ENCODE peak calls at places on chromosomes 2 and 18, in four cellular contexts. H is fibroblast of lung, K is coronary artery, B is Peyer's patch. U is an unnamed sample.

GRCh38 chr2:9004338-9005204 is 1.1 kb upstream of the MBOAT2 start:
- DNase-seq in H (peak), K (no peak), B (no peak), U (no peak)

GRCh38 chr2:105796131-105796638 is 51.5 kb downstream of the NCK2 start:
- DNase-seq in H (no peak), K (no peak), B (peak), U (no peak)

GRCh38 chr2:72032481-72033041 is 115.1 kb downstream of the CYP26B1 start:
- DNase-seq in H (no peak), K (peak), B (no peak), U (no peak)

GRCh38 chr2:146665801-146666200 is 1179.0 kb upstream of the ACVR2A start:
- DNase-seq in H (no peak), K (no peak), B (no peak), U (no peak)

GRCh38 chr2:40401896-40402295 is 50.0 kb downstream of the SLC8A1 start:
- DNase-seq in H (peak), K (no peak), B (no peak), U (no peak)

GRCh38 chr2:188787661-188788044 is 186.5 kb upstream of the COL3A1 start:
- DNase-seq in H (peak), K (no peak), B (no peak), U (no peak)

GRCh38 chr2:175463639-175464310 is 282.3 kb upstream of the ATP5MC3 start:
- DNase-seq in H (no peak), K (no peak), B (no peak), U (peak)

GRCh38 chr2:218536804-218537494 is 31.2 kb downstream of the USP37 start:
- DNase-seq in H (no peak), K (no peak), B (no peak), U (no peak)

GRCh38 chr2:232668805-232669444 is 28.2 kb upstream of the GIGYF2 start:
- DNase-seq in H (peak), K (no peak), B (no peak), U (peak)

GRCh38 chr2:8534729-8535397 is 147.0 kb upstream of the ID2 start:
- DNase-seq in H (peak), K (no peak), B (no peak), U (peak)

GRCh38 chr18:5456577-5457466 is 87.0 kb downstream of the EPB41L3 start:
- DNase-seq in H (peak), K (no peak), B (no peak), U (peak)

GRCh38 chr2:146917430-146918037 is 927.3 kb upstream of the ACVR2A start:
- DNase-seq in H (no peak), K (no peak), B (no peak), U (no peak)

GRCh38 chr2:215556979-215557378 is 121.1 kb upstream of the FN1 start:
- DNase-seq in H (peak), K (no peak), B (no peak), U (no peak)

GRCh38 chr2:109351164-109351756 is 222.3 kb downstream of the SH3RF3 start:
- DNase-seq in H (peak), K (peak), B (no peak), U (peak)

GRCh38 chr2:64695656-64696310 is 42.1 kb upstream of the SERTAD2 start:
- DNase-seq in H (peak), K (no peak), B (no peak), U (no peak)

GRCh38 chr2:64524604-64525322 is 635 bp downstream of the AFTPH start:
- DNase-seq in H (no peak), K (peak), B (peak), U (peak)

GRCh38 chr2:147345246-147345645 is 499.6 kb upstream of the ACVR2A start:
- DNase-seq in H (peak), K (no peak), B (no peak), U (no peak)

GRCh38 chr2:147097747-147098146 is 747.1 kb upstream of the ACVR2A start:
- DNase-seq in H (no peak), K (no peak), B (no peak), U (no peak)

GRCh38 chr2:209473930-209474419 is 50.1 kb downstream of the MAP2 start:
- DNase-seq in H (peak), K (no peak), B (no peak), U (no peak)

GRCh38 chr2:207167129-207167923 is 1.6 kb upstream of the KLF7 start:
- DNase-seq in H (peak), K (no peak), B (no peak), U (no peak)

DNA sequence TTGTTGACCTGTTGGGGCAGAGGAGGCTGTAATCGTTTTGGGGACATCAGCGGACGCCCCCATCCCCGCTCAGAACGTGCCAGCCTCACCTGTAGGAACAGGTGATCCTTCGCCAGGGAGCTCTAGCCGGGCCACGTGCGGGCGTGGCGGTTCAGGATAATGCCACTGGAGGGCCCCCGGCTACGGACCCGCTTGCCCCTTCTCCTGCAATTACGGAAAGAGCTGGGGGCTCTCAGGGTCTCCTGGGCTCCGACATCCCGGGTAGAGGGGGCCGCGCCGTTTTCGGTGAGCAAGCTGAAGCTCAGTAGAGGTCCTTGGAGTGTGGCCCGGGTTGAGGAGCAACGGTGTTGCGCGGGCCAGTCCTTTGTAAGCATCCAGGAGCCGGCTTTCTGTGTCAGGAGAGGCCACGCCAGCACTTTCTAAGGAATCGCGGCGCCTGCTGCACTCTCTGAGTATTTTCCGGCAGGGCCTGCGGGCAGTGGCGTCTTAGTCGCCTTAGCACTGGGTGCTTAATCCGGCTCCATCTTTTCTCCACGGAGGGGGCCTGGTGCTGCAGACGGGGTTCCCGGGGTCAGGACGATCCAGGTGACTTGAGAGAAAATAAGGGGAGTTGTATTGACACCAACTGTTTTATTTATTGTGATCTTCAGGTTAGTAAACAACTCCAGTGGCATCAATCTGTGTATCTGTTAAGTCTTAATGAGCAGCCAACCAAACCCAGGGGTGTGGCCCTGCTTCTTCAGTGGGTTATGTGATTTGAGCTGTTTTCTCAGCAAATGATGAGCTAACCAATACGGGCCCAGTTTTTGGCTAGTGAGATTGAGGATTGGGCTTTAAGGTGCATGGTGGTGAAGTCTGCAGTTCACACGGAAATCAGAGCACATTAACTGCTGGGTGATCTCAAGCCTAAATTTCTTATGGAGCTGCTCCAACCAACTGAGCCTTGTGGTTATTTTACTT is 1.9 kb downstream of the MTCL1 start:
- DNase-seq in H (peak), K (no peak), B (peak), U (peak)
- TF ChIP-seq CTCF in H (no peak), K (no peak), B (no peak), U (no peak)

GRCh38 chr2:119279666-119280065 is 56.0 kb downstream of the STEAP3 start:
- DNase-seq in H (no peak), K (no peak), B (no peak), U (no peak)
- H3K4me3 ChIP-seq in H (no peak), K (no peak), B (no peak), U (no peak)

GRCh38 chr2:112724611-112725525 is 4.0 kb downstream of the NT5DC4 start:
- DNase-seq in H (no peak), K (peak), B (no peak), U (no peak)
- TF ChIP-seq CTCF in H (no peak), K (no peak), B (no peak), U (no peak)

GRCh38 chr2:132664096-132664495 is 5.9 kb downstream of the LYPD1 start:
- DNase-seq in H (peak), K (no peak), B (no peak), U (no peak)
- H3K4me3 ChIP-seq in H (no peak), K (no peak), B (no peak), U (no peak)

GRCh38 chr2:45069711-45070664 is 60.7 kb upstream of the SIX2 start:
- DNase-seq in H (no peak), K (peak), B (no peak), U (no peak)

GRCh38 chr2:45068643-45069140 is 59.4 kb upstream of the SIX2 start:
- DNase-seq in H (no peak), K (no peak), B (no peak), U (no peak)

GRCh38 chr2:45072862-45073237 is 63.6 kb upstream of the SIX2 start:
- DNase-seq in H (no peak), K (peak), B (no peak), U (no peak)

GRCh38 chr2:45072064-45072861 is 63.0 kb upstream of the SIX2 start:
- DNase-seq in H (no peak), K (peak), B (no peak), U (no peak)

DNA sequence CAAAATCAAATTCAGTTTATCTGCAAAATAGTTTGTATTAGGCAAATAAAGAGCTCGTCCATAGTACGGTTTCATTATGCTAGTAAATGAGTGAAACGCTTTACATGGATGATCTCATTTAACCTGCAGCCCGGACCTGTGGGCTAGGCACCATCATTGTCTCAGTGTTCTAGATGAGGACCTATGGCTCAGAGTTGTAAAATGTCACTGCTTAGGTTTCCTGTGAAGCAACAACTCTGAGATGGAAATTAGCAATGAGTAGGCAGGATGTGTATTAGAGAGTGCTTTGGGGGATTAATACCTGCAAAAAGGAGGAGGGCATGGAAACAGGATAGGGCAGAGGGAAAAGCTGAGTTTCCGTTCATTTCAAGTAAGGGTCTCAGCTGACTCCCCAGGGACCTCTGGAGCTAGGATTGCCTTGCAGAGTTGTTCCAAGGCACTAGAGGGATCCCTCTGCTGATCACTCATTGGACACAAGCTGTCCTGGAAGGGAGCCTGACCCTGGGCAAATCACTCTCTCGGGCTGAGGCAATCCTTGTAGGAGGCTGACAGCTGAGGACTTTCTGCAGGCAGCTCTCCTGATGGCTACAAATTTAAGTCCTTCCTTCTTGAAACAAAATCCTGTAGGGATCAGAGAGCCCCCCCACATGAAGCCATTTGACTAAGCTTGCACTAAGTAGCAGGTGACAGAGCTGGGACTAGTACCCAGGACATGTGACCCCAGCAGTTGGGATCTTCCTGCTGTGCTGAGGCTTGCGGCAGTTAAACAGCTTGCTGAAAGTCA is 58.8 kb upstream of the SIX2 start:
- DNase-seq in H (no peak), K (no peak), B (no peak), U (no peak)
- TF ChIP-seq CTCF in H (peak), K (no peak), B (no peak), U (no peak)

GRCh38 chr2:96508521-96509113 is 3.5 kb upstream of the NEURL3 start:
- DNase-seq in H (no peak), K (no peak), B (no peak), U (no peak)
- H3K4me3 ChIP-seq in H (no peak), K (peak), B (no peak), U (peak)

GRCh38 chr2:204306667-204307066 is 238.6 kb upstream of the PARD3B start:
- DNase-seq in H (no peak), K (no peak), B (no peak), U (no peak)
- TF ChIP-seq CTCF in H (no peak), K (no peak), B (no peak), U (no peak)